ENCODE peak calls at places on chromosome 2, in seven cellular contexts. F, X, R, D, E, L and Z are unnamed samples.

GRCh38 chr2:239833728-239834109 is 191.4 kb downstream of the NDUFA10 start:
- DNase-seq in R (no peak), X (no peak), F (no peak), L (no peak), E (no peak), D (no peak), Z (no peak)

GRCh38 chr2:96924775-96925747 is 55.2 kb upstream of the SEMA4C start:
- DNase-seq in R (no peak), E (no peak), D (peak), X (no peak), L (no peak), F (no peak), Z (no peak)

GRCh38 chr2:232781765-232782164 is 5.4 kb upstream of the KCNJ13 start:
- DNase-seq in D (no peak), X (peak), E (peak), L (no peak), R (no peak), F (peak), Z (no peak)

GRCh38 chr2:165793779-165794519 is at the start of gene GALNT3:
- DNase-seq in F (peak), E (peak), L (peak), R (no peak), X (no peak), D (no peak), Z (peak)

GRCh38 chr2:65464604-65465003 is 32.2 kb upstream of the SPRED2 start:
- DNase-seq in X (no peak), R (peak), L (no peak), E (no peak), F (no peak), D (no peak), Z (no peak)

GRCh38 chr2:143807192-143807591 is 678.0 kb downstream of the ARHGAP15 start:
- DNase-seq in E (no peak), R (no peak), X (no peak), L (no peak), D (no peak), F (no peak), Z (no peak)

GRCh38 chr2:26559556-26559955 is 81.6 kb downstream of the CIB4 start:
- DNase-seq in F (no peak), X (no peak), R (no peak), E (no peak), D (no peak), L (no peak), Z (peak)

GRCh38 chr2:79122676-79123075 is 2.4 kb downstream of the REG1A start:
- DNase-seq in L (no peak), F (no peak), D (no peak), R (no peak), E (no peak), X (no peak), Z (no peak)

GRCh38 chr2:71711470-71711857 is 258.1 kb downstream of the DYSF start:
- DNase-seq in D (no peak), F (no peak), X (no peak), E (no peak), R (no peak), L (no peak), Z (no peak)

GRCh38 chr2:205283721-205284270 is 398.5 kb upstream of the NRP2 start:
- DNase-seq in E (no peak), L (no peak), F (no peak), R (no peak), D (no peak), X (no peak), Z (no peak)

GRCh38 chr2:30266051-30266621 is 34.8 kb downstream of the LBH start:
- DNase-seq in R (no peak), E (peak), L (no peak), X (no peak), F (peak), D (peak), Z (no peak)

GRCh38 chr2:109458512-109458911 is 155.3 kb downstream of the SEPTIN10 start:
- DNase-seq in E (no peak), R (no peak), D (no peak), F (no peak), X (no peak), L (no peak), Z (peak)

GRCh38 chr2:128293426-128293755 is 25.3 kb downstream of the HS6ST1 start:
- DNase-seq in E (no peak), F (no peak), L (no peak), D (no peak), R (no peak), X (no peak), Z (no peak)

GRCh38 chr2:159202568-159203071 is 83.9 kb downstream of the WDSUB1 start:
- DNase-seq in R (no peak), L (no peak), E (no peak), F (no peak), X (peak), D (no peak), Z (no peak)

GRCh38 chr2:230153390-230153976 is 66.3 kb downstream of the SP110 start:
- DNase-seq in X (peak), D (no peak), R (no peak), F (no peak), E (no peak), L (no peak), Z (no peak)